ENCODE peak calls at places on chromosomes 11 and 22, in six cellular contexts. A is AG08396, X is lower lobe of right lung, R is HFFc6, G is GM03348, W is EH. S is an unnamed sample.
A peak's percentile ranks its signal among the peaks of the same experiment; 100 is the strongest.

GRCh38 chr11:73047773-73048371 is 94.2 kb downstream of the FCHSD2 start:
- DNase-seq in A (no peak), X (no peak), R (no peak), G (no peak), W (no peak), S (peak; percentile 20)

GRCh38 chr11:69651834-69652620 is 11.1 kb downstream of the CCND1 start:
- DNase-seq in A (no peak), X (peak; percentile 28), R (no peak), G (no peak), W (no peak), S (no peak)

GRCh38 chr22:36215976-36216375 is 14.4 kb upstream of the APOL4 start:
- DNase-seq in A (no peak), X (no peak), R (no peak), G (no peak), W (no peak), S (no peak)

GRCh38 chr11:72411623-72412532 is 22.5 kb downstream of the CLPB start:
- DNase-seq in A (no peak), X (no peak), R (no peak), G (no peak), W (no peak), S (peak; percentile 90)

GRCh38 chr11:101133190-101133589 is 3.6 kb upstream of the PGR start:
- DNase-seq in A (no peak), X (no peak), R (no peak), G (no peak), W (no peak), S (no peak)

GRCh38 chr11:12167098-12167999 is 57.0 kb downstream of the MICAL2 start:
- DNase-seq in A (no peak), X (no peak), R (peak; percentile 90), G (peak; percentile 39), W (peak; percentile 93), S (no peak)

GRCh38 chr22:48406161-48406560 is 1421.5 kb downstream of the BRD1 start:
- DNase-seq in A (no peak), X (no peak), R (no peak), G (no peak), W (no peak), S (no peak)

GRCh38 chr22:40401532-40401931 is 31.1 kb downstream of the SGSM3 start:
- DNase-seq in A (no peak), X (peak; percentile 27), R (no peak), G (no peak), W (peak; percentile 36), S (no peak)

GRCh38 chr11:62680825-62681240 is 2.0 kb upstream of the UBXN1 start:
- DNase-seq in A (peak; percentile 83), X (no peak), R (peak; percentile 80), G (peak; percentile 82), W (peak; percentile 84), S (peak; percentile 91)

GRCh38 chr22:24247564-24248344 is 2.9 kb upstream of the GGT5 start:
- DNase-seq in A (peak; percentile 95), X (peak; percentile 93), R (peak; percentile 85), G (peak; percentile 94), W (peak; percentile 97), S (peak; percentile 55)

GRCh38 chr11:123608945-123609344 is 45.5 kb downstream of the SCN3B start:
- DNase-seq in A (no peak), X (no peak), R (no peak), G (no peak), W (no peak), S (no peak)

GRCh38 chr22:47174671-47175111 is 412.2 kb downstream of the TBC1D22A start:
- DNase-seq in A (peak; percentile 17), X (no peak), R (no peak), G (no peak), W (no peak), S (no peak)

GRCh38 chr11:47412152-47412746 is 3.9 kb downstream of the SLC39A13 start:
- DNase-seq in A (peak; percentile 68), X (peak; percentile 75), R (peak; percentile 39), G (peak; percentile 67), W (peak; percentile 51), S (peak; percentile 18)

GRCh38 chr22:11066458-11067285 is 4461.3 kb upstream of the OR11H1 start:
- DNase-seq in A (peak; percentile 54), X (peak; percentile 57), R (no peak), G (peak; percentile 47), W (no peak), S (no peak)

GRCh38 chr22:50267591-50268390 is 2.4 kb downstream of the MAPK11 start:
- DNase-seq in A (peak; percentile 94), X (peak; percentile 76), R (peak; percentile 41), G (peak; percentile 98), W (peak; percentile 61), S (no peak)

GRCh38 chr11:92253945-92254344 is 29.3 kb downstream of the FAT3 start:
- DNase-seq in A (no peak), X (no peak), R (no peak), G (peak; percentile 15), W (peak; percentile 25), S (peak; percentile 63)

GRCh38 chr22:36893262-36893661 is 20.2 kb upstream of the CSF2RB start:
- DNase-seq in A (no peak), X (no peak), R (no peak), G (no peak), W (no peak), S (no peak)

GRCh38 chr22:44801476-44801875 is 49.1 kb downstream of the ARHGAP8 start:
- DNase-seq in A (no peak), X (no peak), R (no peak), G (no peak), W (no peak), S (no peak)

GRCh38 chr11:111459506-111460270 is 52.5 kb downstream of the BTG4 start:
- DNase-seq in A (no peak), X (no peak), R (no peak), G (no peak), W (no peak), S (no peak)

GRCh38 chr11:16763746-16764145 is 25.3 kb downstream of the C11orf58 start:
- DNase-seq in A (no peak), X (no peak), R (no peak), G (no peak), W (peak; percentile 18), S (no peak)

GRCh38 chr11:14242198-14242597 is 116.8 kb downstream of the RRAS2 start:
- DNase-seq in A (no peak), X (no peak), R (no peak), G (no peak), W (no peak), S (no peak)

GRCh38 chr11:8277691-8278090 is 14.0 kb upstream of the LMO1 start:
- DNase-seq in A (no peak), X (peak; percentile 14), R (no peak), G (no peak), W (no peak), S (no peak)

GRCh38 chr11:120432056-120433018 is 79.2 kb upstream of the GRIK4 start:
- DNase-seq in A (peak; percentile 71), X (no peak), R (peak; percentile 99), G (peak; percentile 86), W (peak; percentile 99), S (peak; percentile 37)

GRCh38 chr11:13664351-13664750 is 4.1 kb upstream of the FAR1 start:
- DNase-seq in A (no peak), X (no peak), R (no peak), G (no peak), W (no peak), S (no peak)

GRCh38 chr11:126101930-126102283 is 39.2 kb upstream of the CDON start:
- DNase-seq in A (no peak), X (no peak), R (no peak), G (no peak), W (no peak), S (no peak)

GRCh38 chr11:62004473-62004872 is 37.0 kb upstream of the FTH1 start:
- DNase-seq in A (peak; percentile 34), X (no peak), R (no peak), G (peak; percentile 75), W (peak; percentile 69), S (no peak)

GRCh38 chr11:57481315-57481714 is 21.0 kb downstream of the RTN4RL2 start:
- DNase-seq in A (no peak), X (no peak), R (no peak), G (no peak), W (no peak), S (no peak)

GRCh38 chr22:19770349-19771220 is 10.0 kb downstream of the TBX1 start:
- DNase-seq in A (no peak), X (no peak), R (no peak), G (no peak), W (no peak), S (no peak)

GRCh38 chr22:29744902-29745301 is 21.9 kb downstream of the ZMAT5 start:
- DNase-seq in A (peak; percentile 60), X (no peak), R (peak; percentile 59), G (peak; percentile 71), W (peak; percentile 61), S (no peak)

GRCh38 chr22:38863531-38864131 is 8.4 kb downstream of the CBX6 start:
- DNase-seq in A (no peak), X (peak; percentile 36), R (no peak), G (no peak), W (no peak), S (no peak)

GRCh38 chr22:26561756-26562417 is 28.0 kb downstream of the TPST2 start:
- DNase-seq in A (no peak), X (no peak), R (no peak), G (no peak), W (no peak), S (no peak)

GRCh38 chr22:42745118-42745517 is 24.4 kb upstream of the A4GALT start:
- DNase-seq in A (no peak), X (no peak), R (peak; percentile 34), G (no peak), W (peak; percentile 78), S (no peak)

GRCh38 chr22:19779685-19780268 is 19.2 kb downstream of the TBX1 start:
- DNase-seq in A (no peak), X (no peak), R (no peak), G (no peak), W (peak; percentile 25), S (no peak)

GRCh38 chr11:134412508-134413333 is 679 bp upstream of the B3GAT1 start:
- DNase-seq in A (peak; percentile 29), X (no peak), R (no peak), G (no peak), W (no peak), S (no peak)

GRCh38 chr11:122439911-122440782 is 215.4 kb upstream of the UBASH3B start:
- DNase-seq in A (peak; percentile 62), X (no peak), R (no peak), G (peak; percentile 55), W (peak; percentile 23), S (no peak)

GRCh38 chr22:50298937-50299656 is 8.3 kb downstream of the PLXNB2 start:
- DNase-seq in A (peak; percentile 49), X (no peak), R (no peak), G (no peak), W (no peak), S (no peak)

GRCh38 chr11:102061276-102061675 is 14.0 kb downstream of the CFAP300 start:
- DNase-seq in A (no peak), X (no peak), R (no peak), G (no peak), W (no peak), S (no peak)